ENCODE peak calls at places on chromosomes 13 and 19, in five cellular contexts. One of them, this sample, is unnamed.

GRCh38 chr19:1113278-1113985 is 9.6 kb downstream of the GPX4 start:
- DNase-seq in SK-N-SH: peak; percentile 100
- DNase-seq in K562: peak; percentile 97
- DNase-seq in A549: peak; percentile 72
- DNase-seq in GM12878: peak; percentile 24
- DNase-seq in this sample: peak; percentile 94

GRCh38 chr19:19943848-19944582 is 43.3 kb downstream of the ZNF93 start:
- DNase-seq in SK-N-SH: no peak
- DNase-seq in K562: peak; percentile 14
- DNase-seq in A549: no peak
- DNase-seq in GM12878: no peak
- DNase-seq in this sample: no peak

GRCh38 chr19:58351558-58351878 is 1.8 kb downstream of the A1BG start:
- DNase-seq in SK-N-SH: no peak
- DNase-seq in K562: no peak
- DNase-seq in A549: no peak
- DNase-seq in GM12878: no peak
- DNase-seq in this sample: no peak

GRCh38 chr13:98273824-98274786 is 97.0 kb upstream of the RNF113B start:
- DNase-seq in SK-N-SH: no peak
- DNase-seq in K562: no peak
- DNase-seq in A549: no peak
- DNase-seq in GM12878: no peak
- DNase-seq in this sample: peak; percentile 40

GRCh38 chr19:23999821-24000610 is 85.3 kb downstream of the ZNF726 start:
- DNase-seq in SK-N-SH: no peak
- DNase-seq in K562: no peak
- DNase-seq in A549: no peak
- DNase-seq in GM12878: no peak
- DNase-seq in this sample: no peak

GRCh38 chr19:30443531-30444252 is 71.5 kb downstream of the ZNF536 start:
- DNase-seq in SK-N-SH: no peak
- DNase-seq in K562: no peak
- DNase-seq in A549: no peak
- DNase-seq in GM12878: no peak
- DNase-seq in this sample: no peak

GRCh38 chr13:44374348-44374712 is 706 bp downstream of the SERP2 start:
- DNase-seq in SK-N-SH: no peak
- DNase-seq in K562: no peak
- DNase-seq in A549: no peak
- DNase-seq in GM12878: no peak
- DNase-seq in this sample: no peak

GRCh38 chr13:110916671-110917142 is 1.8 kb upstream of the ANKRD10 start:
- DNase-seq in SK-N-SH: no peak
- DNase-seq in K562: no peak
- DNase-seq in A549: no peak
- DNase-seq in GM12878: no peak
- DNase-seq in this sample: peak; percentile 79

GRCh38 chr13:73421310-73421912 is 362.6 kb downstream of the KLF5 start:
- DNase-seq in SK-N-SH: no peak
- DNase-seq in K562: no peak
- DNase-seq in A549: no peak
- DNase-seq in GM12878: no peak
- DNase-seq in this sample: peak; percentile 68

GRCh38 chr19:1765182-1765903 is 12.0 kb downstream of the ONECUT3 start:
- DNase-seq in SK-N-SH: peak; percentile 36
- DNase-seq in K562: no peak
- DNase-seq in A549: no peak
- DNase-seq in GM12878: no peak
- DNase-seq in this sample: no peak

GRCh38 chr13:109547942-109548860 is 238.2 kb downstream of the IRS2 start:
- DNase-seq in SK-N-SH: no peak
- DNase-seq in K562: no peak
- DNase-seq in A549: no peak
- DNase-seq in GM12878: no peak
- DNase-seq in this sample: no peak

GRCh38 chr19:6045108-6045507 is 65.2 kb downstream of the RFX2 start:
- DNase-seq in SK-N-SH: no peak
- DNase-seq in K562: no peak
- DNase-seq in A549: no peak
- DNase-seq in GM12878: no peak
- DNase-seq in this sample: no peak

GRCh38 chr13:31380728-31381127 is 181.0 kb downstream of the B3GLCT start:
- DNase-seq in SK-N-SH: no peak
- DNase-seq in K562: no peak
- DNase-seq in A549: no peak
- DNase-seq in GM12878: no peak
- DNase-seq in this sample: no peak

GRCh38 chr19:30722801-30723200 is 350.6 kb downstream of the ZNF536 start:
- DNase-seq in SK-N-SH: no peak
- DNase-seq in K562: no peak
- DNase-seq in A549: no peak
- DNase-seq in GM12878: no peak
- DNase-seq in this sample: no peak

GRCh38 chr19:15444505-15445226 is 5.1 kb downstream of the WIZ start:
- DNase-seq in SK-N-SH: no peak
- DNase-seq in K562: no peak
- DNase-seq in A549: no peak
- DNase-seq in GM12878: no peak
- DNase-seq in this sample: no peak

DNA sequence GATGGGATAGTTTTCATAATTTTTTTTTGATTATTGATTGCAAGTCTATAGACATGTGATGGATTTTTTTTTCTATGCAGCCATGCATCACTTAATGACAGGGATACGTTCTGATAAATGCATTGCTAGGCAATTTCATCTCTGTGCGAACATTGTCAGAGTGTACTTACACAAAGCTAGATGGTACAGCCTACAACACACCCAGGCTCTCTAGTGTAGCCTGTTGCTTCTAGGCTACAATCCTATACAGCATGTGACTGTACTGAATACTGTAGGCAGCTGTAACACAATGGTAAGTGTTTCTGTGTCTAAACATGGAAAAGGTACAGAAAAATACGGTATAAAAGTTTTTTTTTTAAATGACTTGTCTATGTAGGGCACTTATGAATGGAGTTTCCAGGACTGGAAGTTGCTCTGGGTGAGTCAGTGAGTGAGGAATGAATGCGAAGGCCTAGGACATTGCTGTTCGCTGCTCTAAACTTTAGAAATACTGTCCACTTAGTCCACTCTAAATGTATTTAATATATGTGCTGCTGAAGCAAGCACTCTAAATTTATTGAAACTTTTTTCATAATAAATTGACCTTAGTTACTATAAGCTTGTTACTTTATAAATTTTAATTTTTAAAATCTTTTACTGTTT is 20.3 kb downstream of the SPATA13 start:
- DNase-seq in SK-N-SH: no peak
- DNase-seq in K562: no peak
- DNase-seq in A549: no peak
- DNase-seq in GM12878: no peak
- DNase-seq in this sample: peak; percentile 79
- TF ChIP-seq RCOR1 in SK-N-SH: no peak
- TF ChIP-seq RCOR1 in K562: no peak
- TF ChIP-seq RCOR1 in A549: no peak
- TF ChIP-seq RCOR1 in GM12878: no peak
- TF ChIP-seq RCOR1 in this sample: no peak

GRCh38 chr19:18157465-18158063 is 4.6 kb downstream of the PIK3R2 start:
- DNase-seq in SK-N-SH: peak; percentile 87
- DNase-seq in K562: no peak
- DNase-seq in A549: no peak
- DNase-seq in GM12878: no peak
- DNase-seq in this sample: no peak

GRCh38 chr19:18160441-18160791 is 7.5 kb downstream of the PIK3R2 start:
- DNase-seq in SK-N-SH: no peak
- DNase-seq in K562: no peak
- DNase-seq in A549: no peak
- DNase-seq in GM12878: no peak
- DNase-seq in this sample: no peak

GRCh38 chr19:18156841-18157464 is 4.0 kb downstream of the PIK3R2 start:
- DNase-seq in SK-N-SH: peak; percentile 97
- DNase-seq in K562: peak; percentile 89
- DNase-seq in A549: peak; percentile 62
- DNase-seq in GM12878: no peak
- DNase-seq in this sample: peak; percentile 83

GRCh38 chr19:18159810-18160209 is 6.8 kb downstream of the PIK3R2 start:
- DNase-seq in SK-N-SH: no peak
- DNase-seq in K562: no peak
- DNase-seq in A549: no peak
- DNase-seq in GM12878: no peak
- DNase-seq in this sample: no peak

GRCh38 chr19:18158471-18158870 is 5.5 kb downstream of the PIK3R2 start:
- DNase-seq in SK-N-SH: no peak
- DNase-seq in K562: no peak
- DNase-seq in A549: no peak
- DNase-seq in GM12878: no peak
- DNase-seq in this sample: no peak
- TF ChIP-seq USF2 in SK-N-SH: no peak
- TF ChIP-seq USF2 in K562: no peak
- TF ChIP-seq USF2 in A549: no peak
- TF ChIP-seq USF2 in GM12878: no peak
- TF ChIP-seq USF2 in this sample: no peak

GRCh38 chr13:35848316-35848715 is 282.9 kb downstream of the DCLK1 start:
- DNase-seq in SK-N-SH: no peak
- DNase-seq in K562: no peak
- DNase-seq in A549: no peak
- DNase-seq in GM12878: no peak
- DNase-seq in this sample: no peak

GRCh38 chr13:35850569-35850968 is 280.6 kb downstream of the DCLK1 start:
- DNase-seq in SK-N-SH: no peak
- DNase-seq in K562: no peak
- DNase-seq in A549: no peak
- DNase-seq in GM12878: no peak
- DNase-seq in this sample: no peak

GRCh38 chr13:35851238-35851814 is 279.9 kb downstream of the DCLK1 start:
- DNase-seq in SK-N-SH: no peak
- DNase-seq in K562: no peak
- DNase-seq in A549: no peak
- DNase-seq in GM12878: no peak
- DNase-seq in this sample: no peak

GRCh38 chr13:35854286-35854685 is 276.9 kb downstream of the DCLK1 start:
- DNase-seq in SK-N-SH: no peak
- DNase-seq in K562: no peak
- DNase-seq in A549: no peak
- DNase-seq in GM12878: no peak
- DNase-seq in this sample: no peak

DNA sequence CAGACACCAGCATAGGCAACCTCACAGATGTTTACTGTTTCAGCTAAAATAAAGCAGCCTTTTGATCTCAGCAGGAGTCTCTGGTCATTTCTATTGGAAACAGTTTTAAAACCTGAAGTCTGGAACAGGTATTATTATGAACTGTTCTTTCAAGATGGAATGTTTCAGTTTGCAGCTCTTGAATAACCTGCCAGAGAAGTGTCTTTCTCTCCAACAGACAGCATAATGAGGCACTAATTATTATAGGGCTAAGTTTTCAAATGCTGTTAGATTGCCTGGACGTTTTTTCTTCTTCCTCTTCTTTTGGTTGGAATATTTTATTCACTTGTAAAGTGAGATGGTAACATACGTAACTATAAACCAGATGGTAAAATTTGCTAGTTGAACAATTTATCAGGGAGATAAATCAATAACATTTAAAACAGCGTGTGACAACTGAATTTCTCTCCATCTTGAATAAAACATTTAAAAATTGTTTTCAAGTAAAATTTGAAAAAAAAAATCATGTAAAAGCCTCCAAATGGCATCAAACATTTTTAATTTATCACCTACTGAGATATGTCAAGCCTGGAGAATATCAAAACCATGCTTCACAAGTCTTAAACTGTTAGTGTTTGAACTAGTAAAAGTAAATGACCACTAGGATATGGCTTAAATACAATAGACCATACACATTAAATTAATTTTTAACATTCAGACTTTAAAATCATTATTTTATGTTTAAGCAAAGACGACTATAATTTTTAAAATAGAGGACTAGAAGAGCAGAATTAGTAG is 282.1 kb downstream of the DCLK1 start:
- DNase-seq in SK-N-SH: no peak
- DNase-seq in K562: no peak
- DNase-seq in A549: no peak
- DNase-seq in GM12878: no peak
- DNase-seq in this sample: no peak
- TF ChIP-seq RCOR1 in SK-N-SH: no peak
- TF ChIP-seq RCOR1 in K562: no peak
- TF ChIP-seq RCOR1 in A549: no peak
- TF ChIP-seq RCOR1 in GM12878: no peak
- TF ChIP-seq RCOR1 in this sample: no peak

DNA sequence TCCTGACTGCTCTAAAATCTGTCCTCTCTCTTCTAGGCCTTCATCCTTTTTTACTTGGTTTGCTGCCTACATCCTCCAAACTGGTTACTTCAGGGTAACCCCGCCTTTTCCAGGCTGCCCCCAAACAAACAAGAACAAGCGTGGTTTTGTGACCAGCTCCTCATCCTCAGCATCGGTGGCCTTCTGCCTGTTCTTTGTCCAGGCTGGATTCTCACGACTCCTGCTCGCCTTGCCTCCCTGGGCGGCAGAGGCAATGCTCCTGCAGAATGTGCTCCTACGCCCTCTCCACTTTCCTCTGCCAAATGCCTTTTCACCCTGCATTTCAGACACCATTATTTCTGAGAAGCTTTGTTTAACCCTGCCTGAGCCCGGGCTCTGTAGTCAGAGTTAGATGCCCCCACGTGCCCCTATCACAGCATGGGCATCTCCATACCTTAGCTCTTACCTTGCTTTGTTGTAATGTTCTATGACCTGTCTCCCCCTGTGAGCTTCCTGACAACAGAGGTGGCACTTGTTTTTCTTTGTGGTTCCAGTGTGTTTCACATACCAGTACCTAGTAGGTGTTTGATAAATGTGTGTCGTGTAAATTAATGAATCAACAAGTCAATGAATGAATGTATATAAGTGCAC is 61.9 kb downstream of the WDFY2 start:
- DNase-seq in SK-N-SH: no peak
- DNase-seq in K562: no peak
- DNase-seq in A549: no peak
- DNase-seq in GM12878: no peak
- DNase-seq in this sample: no peak
- TF ChIP-seq USF2 in SK-N-SH: no peak
- TF ChIP-seq USF2 in K562: no peak
- TF ChIP-seq USF2 in A549: no peak
- TF ChIP-seq USF2 in GM12878: no peak
- TF ChIP-seq USF2 in this sample: no peak

GRCh38 chr19:17244618-17245534 is 843 bp downstream of the NR2F6 start:
- DNase-seq in SK-N-SH: peak; percentile 55
- DNase-seq in K562: no peak
- DNase-seq in A549: no peak
- DNase-seq in GM12878: no peak
- DNase-seq in this sample: no peak
- TF ChIP-seq RCOR1 in SK-N-SH: no peak
- TF ChIP-seq RCOR1 in K562: no peak
- TF ChIP-seq RCOR1 in A549: no peak
- TF ChIP-seq RCOR1 in GM12878: no peak
- TF ChIP-seq RCOR1 in this sample: no peak

DNA sequence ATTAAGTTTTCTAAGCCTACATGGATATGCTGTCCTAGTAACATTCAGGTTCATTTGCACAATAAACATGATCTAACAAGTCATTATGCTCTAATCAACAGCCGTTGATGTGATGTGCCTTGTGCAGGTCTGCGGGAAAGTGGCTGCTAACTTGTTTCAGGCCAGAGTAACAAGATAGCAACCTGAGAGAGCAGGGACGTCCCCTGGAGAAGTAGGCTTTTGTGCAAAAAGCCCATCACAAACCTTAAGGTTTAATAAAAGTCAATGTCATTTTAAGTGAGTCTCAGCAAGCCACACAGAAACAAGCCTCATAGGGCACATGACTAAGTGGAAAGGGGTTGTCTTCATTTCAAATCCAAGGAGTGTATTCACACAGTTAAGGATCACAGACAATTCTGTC is 17.6 kb downstream of the FOXO1 start:
- DNase-seq in SK-N-SH: no peak
- DNase-seq in K562: no peak
- DNase-seq in A549: no peak
- DNase-seq in GM12878: no peak
- DNase-seq in this sample: no peak
- TF ChIP-seq USF2 in SK-N-SH: no peak
- TF ChIP-seq USF2 in K562: no peak
- TF ChIP-seq USF2 in A549: no peak
- TF ChIP-seq USF2 in GM12878: no peak
- TF ChIP-seq USF2 in this sample: no peak

This sample was measured in IMR-90.